ENCODE peak calls at places on chromosomes 2 and 18, in four cellular contexts. G is fibroblast of the aortic adventitia, V is body of pancreas, U is sigmoid colon. E is an unnamed sample.

GRCh38 chr2:1478311-1479305 is 65.3 kb downstream of the TPO start:
- DNase-seq in G (no peak), V (no peak), U (no peak), E (no peak)

GRCh38 chr2:173568054-173568453 is 213.4 kb downstream of the CDCA7 start:
- DNase-seq in U (no peak), V (no peak), G (no peak), E (no peak)

GRCh38 chr2:144796956-144797355 is 277.0 kb upstream of the ZEB2 start:
- DNase-seq in V (no peak), G (no peak), U (no peak), E (no peak)

GRCh38 chr2:19362652-19363473 is 4.4 kb upstream of the OSR1 start:
- DNase-seq in V (peak), U (peak), G (peak), E (peak)

GRCh38 chr18:37662099-37662498 is 96.5 kb upstream of the CELF4 start:
- DNase-seq in V (no peak), G (no peak), U (no peak), E (no peak)

GRCh38 chr18:21264651-21265050 is 22.6 kb downstream of the GREB1L start:
- DNase-seq in G (peak), V (peak), U (no peak), E (no peak)

GRCh38 chr2:231680992-231681852 is 27.1 kb upstream of the PTMA start:
- DNase-seq in G (peak), V (peak), U (peak), E (no peak)

GRCh38 chr18:6837904-6838303 is 108.4 kb downstream of the ARHGAP28 start:
- DNase-seq in U (no peak), G (no peak), V (no peak), E (no peak)

GRCh38 chr2:169438476-169438875 is 40.8 kb upstream of the BBS5 start:
- DNase-seq in U (no peak), V (no peak), G (no peak), E (no peak)

GRCh38 chr2:29196792-29197788 is 81.9 kb downstream of the CLIP4 start:
- DNase-seq in V (peak), G (peak), U (no peak), E (no peak)

GRCh38 chr2:227848146-227848545 is 23.3 kb upstream of the DAW1 start:
- DNase-seq in G (no peak), U (no peak), V (no peak), E (no peak)

GRCh38 chr2:31075936-31076590 is 62.2 kb downstream of the GALNT14 start:
- DNase-seq in U (no peak), V (no peak), G (peak), E (no peak)

GRCh38 chr2:102060047-102060446 is 68.3 kb downstream of the IL1R2 start:
- DNase-seq in U (no peak), G (no peak), V (no peak), E (no peak)

GRCh38 chr2:241269707-241270520 is 45.6 kb downstream of the HDLBP start:
- DNase-seq in V (no peak), G (no peak), U (no peak), E (no peak)

GRCh38 chr2:181106229-181106628 is 125.8 kb downstream of the UBE2E3 start:
- DNase-seq in G (no peak), V (no peak), U (no peak), E (no peak)

GRCh38 chr18:46917108-46917807 is at the start of the genes KATNAL2 and PIAS2:
- DNase-seq in U (peak), V (peak), G (peak), E (no peak)

GRCh38 chr2:166074430-166074829 is 53.4 kb downstream of the SCN1A start:
- DNase-seq in U (no peak), V (no peak), G (peak), E (no peak)

GRCh38 chr18:46324556-46324955 is 220.4 kb downstream of the HAUS1 start:
- DNase-seq in U (no peak), V (no peak), G (peak), E (peak)

GRCh38 chr2:141423212-141423611 is 707.6 kb downstream of the LRP1B start:
- DNase-seq in U (no peak), V (no peak), G (no peak), E (no peak)

GRCh38 chr2:195124391-195125079 is 532.5 kb upstream of the SLC39A10 start:
- DNase-seq in U (no peak), G (no peak), V (no peak), E (no peak)

GRCh38 chr18:79898952-79899608 is 52.4 kb downstream of the SLC66A2 start:
- DNase-seq in V (no peak), G (no peak), U (no peak), E (no peak)

GRCh38 chr2:66587216-66587615 is 152.3 kb downstream of the MEIS1 start:
- DNase-seq in V (peak), G (no peak), U (no peak), E (no peak)

GRCh38 chr2:8761529-8762164 is 75.8 kb downstream of the KIDINS220 start:
- DNase-seq in V (no peak), G (peak), U (no peak), E (no peak)

GRCh38 chr2:55365303-55365702 is 54.4 kb downstream of the CCDC88A start:
- DNase-seq in V (no peak), G (no peak), U (no peak), E (no peak)

GRCh38 chr2:41896186-41896846 is 151.5 kb upstream of the PKDCC start:
- DNase-seq in U (no peak), G (no peak), V (no peak), E (no peak)

GRCh38 chr18:13463526-13463925 is 245.0 kb downstream of the LDLRAD4 start:
- DNase-seq in U (peak), G (no peak), V (no peak), E (no peak)

GRCh38 chr18:13465126-13465446 is 246.5 kb downstream of the LDLRAD4 start:
- DNase-seq in G (no peak), V (no peak), U (peak), E (no peak)

GRCh38 chr18:13462686-13463085 is 244.1 kb downstream of the LDLRAD4 start:
- DNase-seq in V (no peak), U (peak), G (no peak), E (no peak)

GRCh38 chr18:13464432-13465125 is 246.0 kb downstream of the LDLRAD4 start:
- DNase-seq in G (no peak), U (peak), V (no peak), E (no peak)

GRCh38 chr18:13465476-13465875 is 246.9 kb downstream of the LDLRAD4 start:
- DNase-seq in V (no peak), U (no peak), G (no peak), E (no peak)
- H3K4me3 ChIP-seq in V (no peak), U (no peak), G (no peak), E (no peak)

DNA sequence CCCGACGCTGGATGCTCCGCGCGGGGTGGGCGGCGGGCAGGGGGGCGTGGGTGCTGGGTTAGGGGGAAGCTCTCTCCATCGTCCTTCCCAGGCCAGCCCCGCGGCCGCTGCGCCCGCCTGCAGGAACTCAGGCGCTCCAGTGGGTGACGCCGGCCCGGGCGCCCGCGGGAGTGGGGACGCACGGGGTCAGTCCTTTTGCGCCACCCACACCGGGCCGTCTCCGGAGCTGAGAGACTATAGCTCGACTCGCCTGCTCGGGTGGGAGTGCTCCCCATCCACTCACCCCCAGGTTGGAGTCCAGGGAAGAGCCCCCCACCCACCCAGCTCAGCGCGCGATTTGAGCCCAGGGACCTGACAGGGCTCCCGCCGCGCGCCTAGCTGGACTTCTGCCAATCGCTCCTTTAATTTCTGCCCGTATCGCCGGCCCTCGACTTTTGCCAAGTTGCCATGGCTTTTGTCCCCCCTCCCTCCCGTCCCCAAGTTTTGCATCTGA is 205.6 kb upstream of the SMAD2 start:
- DNase-seq in G (no peak), V (peak), U (no peak), E (no peak)
- H3K4me3 ChIP-seq in G (peak), V (peak), U (peak), E (no peak)

GRCh38 chr2:219571311-219572236 is at the start of gene OBSL1:
- DNase-seq in U (peak), V (peak), G (peak), E (no peak)
- H3K4me3 ChIP-seq in U (peak), V (peak), G (peak), E (peak)

GRCh38 chr2:20423376-20423775 is 23.5 kb upstream of the RHOB start:
- DNase-seq in V (no peak), U (no peak), G (no peak), E (no peak)

GRCh38 chr2:20424300-20425290 is 22.3 kb upstream of the RHOB start:
- DNase-seq in G (peak), V (no peak), U (peak), E (peak)

GRCh38 chr2:20425884-20426283 is 21.0 kb upstream of the RHOB start:
- DNase-seq in V (no peak), U (no peak), G (no peak), E (no peak)

GRCh38 chr2:20423847-20424246 is 23.0 kb upstream of the RHOB start:
- DNase-seq in U (no peak), G (no peak), V (no peak), E (no peak)

DNA sequence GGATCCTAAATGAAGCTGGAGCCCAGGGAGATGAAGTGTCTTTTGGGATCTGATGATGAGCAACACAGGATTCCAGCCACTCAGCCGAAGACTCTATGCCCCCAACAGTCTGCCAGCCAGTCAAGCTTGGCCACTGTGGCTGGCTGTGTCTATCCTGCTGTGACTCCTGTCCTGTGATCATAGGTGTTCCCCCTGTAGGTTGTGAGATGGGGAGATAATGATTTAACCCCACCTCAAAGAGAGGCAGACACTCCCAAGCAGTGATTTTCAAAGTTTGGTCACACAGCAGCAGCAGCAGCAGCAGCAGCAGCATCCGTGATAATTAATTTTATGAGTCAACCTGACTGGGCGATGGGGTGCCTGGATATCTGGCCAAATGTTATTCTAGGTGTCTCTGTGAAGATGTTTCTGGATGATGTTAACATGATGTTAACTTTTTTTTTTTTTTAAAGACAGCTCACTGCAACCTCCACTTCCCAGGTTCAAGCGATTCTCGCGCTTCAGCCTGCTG is 21.4 kb upstream of the RHOB start:
- DNase-seq in U (no peak), V (no peak), G (no peak), E (no peak)
- H3K4me3 ChIP-seq in U (no peak), V (no peak), G (no peak), E (no peak)

DNA sequence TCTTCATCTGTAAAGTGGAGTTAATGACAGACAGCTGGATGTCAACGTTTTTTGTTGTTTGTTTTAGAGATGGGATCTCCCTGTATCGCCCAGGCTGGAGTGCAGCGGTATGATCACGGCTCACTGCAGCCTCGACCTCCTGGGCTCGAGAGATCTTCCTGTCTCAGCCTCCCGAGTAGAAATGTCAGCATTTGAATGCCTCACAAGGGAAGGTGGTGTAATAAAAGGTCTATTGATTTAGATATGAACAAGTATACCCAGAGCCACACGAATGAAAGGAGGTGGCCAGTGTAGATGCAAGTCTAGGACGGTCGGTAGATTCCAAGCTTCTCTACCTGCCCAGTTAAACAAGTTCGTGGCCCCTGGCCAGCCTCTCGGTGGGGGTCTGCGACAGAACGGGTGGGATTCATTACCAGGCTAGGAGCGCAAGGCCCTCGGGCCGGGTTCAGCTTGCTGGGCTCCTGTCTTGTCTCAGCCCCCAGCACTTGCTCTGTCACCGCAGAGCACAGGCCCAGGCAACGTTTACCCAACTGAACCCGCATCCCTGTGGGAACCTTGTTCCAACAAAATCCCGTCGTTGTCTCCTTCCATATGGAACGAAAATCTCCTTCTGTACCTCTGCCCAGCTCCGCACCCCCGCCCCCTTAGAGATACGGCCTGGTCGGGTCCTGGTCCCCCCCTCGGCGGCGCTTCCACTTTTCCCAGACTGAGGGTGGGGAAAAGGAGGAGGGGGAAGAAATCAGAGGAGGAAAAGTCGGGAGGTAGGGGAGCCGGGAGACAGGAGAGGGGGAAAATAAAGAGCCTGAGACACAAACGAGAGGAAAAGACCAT is 2.0 kb upstream of the EMX1 start:
- DNase-seq in V (peak), G (no peak), U (peak), E (no peak)
- H3K4me3 ChIP-seq in V (no peak), G (no peak), U (peak), E (no peak)

DNA sequence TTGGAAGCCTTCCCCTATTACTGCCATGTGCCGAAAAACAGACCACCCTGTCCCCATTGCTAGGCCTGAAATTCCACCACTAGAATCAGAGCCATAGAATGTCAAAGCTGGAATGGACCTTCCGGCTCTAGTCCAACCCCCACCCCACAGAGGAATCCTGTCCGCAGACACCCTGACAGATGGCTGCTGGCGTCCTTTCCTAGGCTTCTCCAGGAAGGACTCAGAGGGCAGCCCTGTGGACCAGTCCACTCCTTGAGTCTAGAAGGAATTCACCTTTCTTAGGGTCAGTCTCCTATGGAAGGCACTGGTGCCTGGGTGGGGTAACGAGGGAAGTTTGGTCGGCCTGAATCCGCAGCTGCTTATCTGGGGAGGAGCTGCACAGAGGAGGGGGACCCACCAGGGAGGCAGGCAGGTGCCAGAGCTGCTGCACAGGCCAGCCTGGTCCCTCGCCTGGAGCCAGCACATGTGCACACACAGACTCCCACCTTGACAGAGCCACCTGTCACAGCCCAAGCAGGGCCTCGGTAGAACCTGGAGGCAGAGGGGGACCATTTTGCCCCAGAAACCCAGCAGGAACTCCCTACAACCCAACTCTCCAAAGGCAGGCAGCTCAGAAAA is 2.5 kb downstream of the DNMT3A start:
- DNase-seq in G (no peak), V (no peak), U (peak), E (no peak)
- H3K4me3 ChIP-seq in G (peak), V (no peak), U (peak), E (no peak)

DNA sequence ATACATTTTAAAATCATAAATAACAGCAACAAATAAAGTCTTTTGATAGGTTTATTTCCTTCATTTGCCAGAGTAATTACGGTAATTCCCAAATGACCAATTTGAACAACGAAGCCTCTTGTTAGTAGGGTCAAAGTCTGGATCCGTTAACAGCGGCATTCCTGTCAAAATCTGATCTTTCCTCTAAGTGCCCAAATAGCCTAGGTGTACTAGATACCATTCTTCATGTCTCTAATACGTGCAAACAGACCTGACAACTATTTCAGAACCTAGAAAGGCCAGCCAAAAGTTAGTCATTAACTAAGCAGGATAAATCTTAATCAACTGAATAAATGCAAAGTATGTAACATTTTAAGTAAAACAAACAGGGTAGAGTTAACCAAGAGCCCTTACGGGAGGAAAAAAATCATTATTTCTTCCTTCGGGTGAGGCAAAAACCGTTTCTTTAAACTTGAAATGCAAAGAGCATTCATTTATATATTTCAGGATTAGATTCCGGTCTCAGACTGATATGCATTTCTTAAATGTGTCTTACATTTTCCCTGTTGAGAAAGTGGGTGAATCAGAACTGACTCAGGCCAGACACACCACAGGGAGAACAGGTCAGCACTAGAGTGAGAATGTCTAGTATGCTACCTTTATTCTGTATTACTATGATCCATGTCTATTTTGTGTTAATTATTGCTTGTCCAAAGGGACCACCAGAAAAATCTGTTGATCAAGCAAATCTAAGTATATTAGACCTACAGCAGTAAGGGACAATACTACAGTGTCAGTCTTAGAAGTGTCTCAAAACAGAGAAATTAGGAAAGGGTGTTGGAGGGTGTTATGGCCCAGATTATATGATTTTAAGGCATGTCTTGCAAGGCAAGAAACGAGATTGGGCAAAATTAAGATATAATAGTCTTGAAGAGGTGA is 141.5 kb upstream of the NDUFV2 start:
- DNase-seq in V (no peak), U (no peak), G (peak), E (no peak)
- H3K4me3 ChIP-seq in V (no peak), U (no peak), G (no peak), E (no peak)

DNA sequence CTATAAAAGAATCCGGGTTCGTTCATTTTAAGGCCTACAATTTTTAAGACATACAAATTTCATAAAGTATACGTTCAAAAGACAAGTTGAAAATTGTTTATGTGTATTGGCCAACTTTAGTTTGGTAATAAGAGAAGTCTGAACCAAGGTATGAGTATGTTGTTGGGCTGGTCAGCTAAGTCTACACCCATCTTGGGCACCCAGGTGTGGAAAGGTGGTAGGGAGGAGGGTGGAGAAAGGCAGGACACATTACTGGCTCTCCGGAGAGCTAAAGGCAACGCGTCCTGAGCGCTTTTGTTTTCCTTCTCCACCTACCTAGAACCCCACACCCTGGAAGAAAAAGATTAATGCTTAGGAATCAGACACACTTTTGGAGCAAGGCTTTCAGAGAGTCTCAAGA is 899 bp upstream of the PELI1 start:
- DNase-seq in U (no peak), G (no peak), V (no peak), E (no peak)
- H3K4me3 ChIP-seq in U (no peak), G (no peak), V (no peak), E (no peak)

GRCh38 chr2:197191177-197191947 is 119.2 kb downstream of the ANKRD44 start:
- DNase-seq in V (no peak), G (peak), U (no peak), E (no peak)
- H3K4me3 ChIP-seq in V (no peak), G (no peak), U (no peak), E (no peak)

GRCh38 chr18:51194604-51195003 is 2.9 kb downstream of the MEX3C start:
- DNase-seq in U (no peak), G (no peak), V (no peak), E (no peak)

GRCh38 chr18:51195602-51196115 is 1.8 kb downstream of the MEX3C start:
- DNase-seq in U (no peak), V (peak), G (peak), E (no peak)

GRCh38 chr18:51192026-51192425 is 5.5 kb downstream of the MEX3C start:
- DNase-seq in G (no peak), U (no peak), V (no peak), E (no peak)

GRCh38 chr18:51195086-51195601 is 2.3 kb downstream of the MEX3C start:
- DNase-seq in V (no peak), G (no peak), U (no peak), E (no peak)

GRCh38 chr18:51193621-51194287 is 3.7 kb downstream of the MEX3C start:
- DNase-seq in V (no peak), U (no peak), G (peak), E (peak)
- H3K4me3 ChIP-seq in V (no peak), U (no peak), G (peak), E (peak)